ENCODE peak calls at places on chromosomes 16 and 17, in ten cellular contexts. I, G, S, P, O, V, Y, A, J and D are unnamed samples.

GRCh38 chr17:2694381-2695242 is 17.0 kb downstream of the CLUH start:
- DNase-seq in I (no peak), G (no peak), S (no peak), P (no peak), O (no peak), V (no peak), Y (no peak), A (no peak), J (no peak), D (no peak)

GRCh38 chr17:9217151-9218067 is 196.1 kb downstream of the NTN1 start:
- DNase-seq in I (peak), G (peak), S (no peak), P (no peak), O (no peak), V (no peak), Y (no peak), A (no peak), J (peak), D (peak)

GRCh38 chr17:61425682-61426481 is 26.2 kb downstream of the TBX2 start:
- DNase-seq in I (no peak), G (peak), S (peak), P (no peak), O (peak), V (no peak), Y (no peak), A (peak), J (no peak), D (no peak)

GRCh38 chr16:1670371-1670770 is 7.7 kb upstream of the JPT2 start:
- DNase-seq in I (no peak), G (no peak), S (no peak), P (no peak), O (no peak), V (no peak), Y (no peak), A (no peak), J (no peak), D (no peak)

GRCh38 chr17:18362509-18363020 is 785 bp downstream of the SHMT1 start:
- DNase-seq in I (peak), G (peak), S (peak), P (peak), O (no peak), V (peak), Y (no peak), A (peak), J (peak), D (peak)

GRCh38 chr16:5479925-5480324 is 382.3 kb upstream of the EEF2KMT start:
- DNase-seq in I (no peak), G (no peak), S (no peak), P (no peak), O (no peak), V (no peak), Y (no peak), A (no peak), J (no peak), D (no peak)

GRCh38 chr16:75621170-75621477 is 2.0 kb downstream of the ADAT1 start:
- DNase-seq in I (no peak), G (no peak), S (peak), P (peak), O (no peak), V (peak), Y (no peak), A (peak), J (peak), D (peak)

GRCh38 chr16:47986031-47986430 is 169.8 kb downstream of the ABCC12 start:
- DNase-seq in I (no peak), G (no peak), S (no peak), P (peak), O (no peak), V (no peak), Y (no peak), A (no peak), J (no peak), D (no peak)

GRCh38 chr17:57849163-57849873 is 526 bp downstream of the MRPS23 start:
- DNase-seq in I (no peak), G (no peak), S (no peak), P (no peak), O (no peak), V (no peak), Y (no peak), A (no peak), J (no peak), D (no peak)

GRCh38 chr16:16095646-16096045 is 127.6 kb downstream of the ABCC6 start:
- DNase-seq in I (no peak), G (no peak), S (no peak), P (no peak), O (no peak), V (no peak), Y (no peak), A (no peak), J (no peak), D (no peak)

GRCh38 chr16:931651-932500 is 38.9 kb downstream of the LMF1 start:
- DNase-seq in I (no peak), G (no peak), S (no peak), P (no peak), O (no peak), V (no peak), Y (no peak), A (no peak), J (no peak), D (no peak)

GRCh38 chr16:3259097-3259496 is 2.7 kb upstream of the MEFV start:
- DNase-seq in I (no peak), G (no peak), S (no peak), P (no peak), O (no peak), V (no peak), Y (no peak), A (no peak), J (no peak), D (no peak)

GRCh38 chr16:69276143-69277115 is 34.7 kb upstream of the VPS4A start:
- DNase-seq in I (peak), G (no peak), S (no peak), P (peak), O (no peak), V (no peak), Y (no peak), A (no peak), J (peak), D (no peak)

GRCh38 chr16:18932243-18932997 is 6.2 kb upstream of the SMG1 start:
- DNase-seq in I (peak), G (no peak), S (peak), P (no peak), O (no peak), V (no peak), Y (no peak), A (peak), J (no peak), D (peak)

GRCh38 chr17:17515921-17516295 is 19.7 kb upstream of the RASD1 start:
- DNase-seq in I (peak), G (no peak), S (no peak), P (no peak), O (no peak), V (no peak), Y (no peak), A (peak), J (no peak), D (peak)

GRCh38 chr17:14214271-14214670 is 22.4 kb downstream of the CDRT15 start:
- DNase-seq in I (no peak), G (no peak), S (no peak), P (no peak), O (no peak), V (no peak), Y (no peak), A (peak), J (no peak), D (no peak)

GRCh38 chr17:17792551-17793377 is 44.0 kb downstream of the SREBF1 start:
- DNase-seq in I (peak), G (no peak), S (peak), P (peak), O (no peak), V (peak), Y (no peak), A (peak), J (peak), D (no peak)

GRCh38 chr16:50445603-50446250 is 76.9 kb upstream of the BRD7 start:
- DNase-seq in I (no peak), G (no peak), S (no peak), P (no peak), O (no peak), V (no peak), Y (no peak), A (no peak), J (no peak), D (no peak)

GRCh38 chr16:56600398-56600999 is 7.9 kb upstream of the MT2A start:
- DNase-seq in I (no peak), G (no peak), S (peak), P (peak), O (peak), V (peak), Y (no peak), A (peak), J (peak), D (peak)

GRCh38 chr16:49353650-49354049 is 20.0 kb upstream of the C16orf78 start:
- DNase-seq in I (no peak), G (no peak), S (no peak), P (peak), O (no peak), V (no peak), Y (no peak), A (no peak), J (no peak), D (no peak)

GRCh38 chr16:59881366-59881765 is 1147.2 kb upstream of the GOT2 start:
- DNase-seq in I (no peak), G (no peak), S (peak), P (no peak), O (no peak), V (no peak), Y (no peak), A (no peak), J (no peak), D (no peak)

GRCh38 chr17:74215332-74215727 is 2.0 kb downstream of the TTYH2 start:
- DNase-seq in I (no peak), G (no peak), S (no peak), P (no peak), O (no peak), V (no peak), Y (no peak), A (no peak), J (no peak), D (no peak)

GRCh38 chr16:66152841-66153525 is 213.5 kb upstream of the CDH5 start:
- DNase-seq in I (peak), G (no peak), S (no peak), P (no peak), O (no peak), V (no peak), Y (no peak), A (no peak), J (no peak), D (no peak)

GRCh38 chr17:32158870-32159585 is 16.7 kb downstream of the RHOT1 start:
- DNase-seq in I (no peak), G (no peak), S (no peak), P (no peak), O (no peak), V (no peak), Y (no peak), A (no peak), J (no peak), D (no peak)

GRCh38 chr16:31033709-31034492 is 543 bp downstream of the STX4 start:
- DNase-seq in I (peak), G (peak), S (peak), P (peak), O (peak), V (peak), Y (peak), A (peak), J (peak), D (peak)

GRCh38 chr16:11356573-11357331 is 11.5 kb downstream of the RMI2 start:
- DNase-seq in I (no peak), G (peak), S (peak), P (peak), O (no peak), V (peak), Y (no peak), A (no peak), J (peak), D (no peak)

GRCh38 chr17:56943505-56944125 is 17.2 kb downstream of the COIL start:
- DNase-seq in I (no peak), G (no peak), S (no peak), P (no peak), O (no peak), V (no peak), Y (no peak), A (no peak), J (no peak), D (no peak)

GRCh38 chr17:17356149-17356930 is 53.2 kb downstream of the NT5M start:
- DNase-seq in I (peak), G (peak), S (peak), P (peak), O (peak), V (peak), Y (peak), A (peak), J (peak), D (peak)

GRCh38 chr16:69194488-69194887 is 7.5 kb downstream of the SNTB2 start:
- DNase-seq in I (no peak), G (no peak), S (no peak), P (no peak), O (no peak), V (no peak), Y (no peak), A (no peak), J (no peak), D (no peak)

GRCh38 chr17:35022536-35023063 is 40.9 kb downstream of the RFFL start:
- DNase-seq in I (peak), G (no peak), S (no peak), P (peak), O (no peak), V (no peak), Y (no peak), A (peak), J (peak), D (peak)

GRCh38 chr17:79878346-79878745 is 39.1 kb upstream of the CBX4 start:
- DNase-seq in I (no peak), G (no peak), S (no peak), P (no peak), O (no peak), V (no peak), Y (no peak), A (no peak), J (no peak), D (no peak)

GRCh38 chr16:57985204-57986121 is 14.5 kb upstream of the CNGB1 start:
- DNase-seq in I (no peak), G (no peak), S (peak), P (no peak), O (no peak), V (peak), Y (no peak), A (no peak), J (peak), D (no peak)

GRCh38 chr16:58678716-58679115 is 5.9 kb downstream of the SLC38A7 start:
- DNase-seq in I (no peak), G (peak), S (no peak), P (no peak), O (no peak), V (no peak), Y (no peak), A (peak), J (no peak), D (peak)

GRCh38 chr16:1533443-1533951 is at the start of gene TMEM204:
- DNase-seq in I (no peak), G (no peak), S (no peak), P (no peak), O (no peak), V (no peak), Y (no peak), A (no peak), J (no peak), D (no peak)

GRCh38 chr16:11613381-11614303 is 26.9 kb upstream of the LITAF start:
- DNase-seq in I (no peak), G (peak), S (no peak), P (no peak), O (no peak), V (peak), Y (no peak), A (peak), J (peak), D (peak)

GRCh38 chr16:59088401-59088800 is 354.3 kb upstream of the GOT2 start:
- DNase-seq in I (no peak), G (no peak), S (no peak), P (no peak), O (no peak), V (no peak), Y (no peak), A (no peak), J (no peak), D (no peak)

GRCh38 chr17:38606646-38607611 is 1.2 kb upstream of the SRCIN1 start:
- DNase-seq in I (no peak), G (peak), S (no peak), P (no peak), O (no peak), V (no peak), Y (no peak), A (peak), J (no peak), D (no peak)

GRCh38 chr16:20868890-20869289 is 31.3 kb downstream of the DCUN1D3 start:
- DNase-seq in I (peak), G (peak), S (peak), P (no peak), O (no peak), V (no peak), Y (no peak), A (no peak), J (peak), D (peak)

GRCh38 chr16:87603684-87604571 is 1.6 kb downstream of the JPH3 start:
- DNase-seq in I (no peak), G (no peak), S (peak), P (no peak), O (no peak), V (no peak), Y (no peak), A (no peak), J (no peak), D (no peak)

GRCh38 chr16:87602821-87603683 is 744 bp downstream of the JPH3 start:
- DNase-seq in I (no peak), G (no peak), S (peak), P (no peak), O (no peak), V (no peak), Y (no peak), A (no peak), J (no peak), D (no peak)

GRCh38 chr16:87600246-87600645 is 2.1 kb upstream of the JPH3 start:
- DNase-seq in I (no peak), G (no peak), S (no peak), P (no peak), O (no peak), V (no peak), Y (no peak), A (no peak), J (no peak), D (no peak)

GRCh38 chr16:87602005-87602790 is at the start of gene JPH3:
- DNase-seq in I (no peak), G (no peak), S (peak), P (peak), O (no peak), V (no peak), Y (no peak), A (no peak), J (peak), D (no peak)

GRCh38 chr16:87601322-87602004 is 845 bp upstream of the JPH3 start:
- DNase-seq in I (no peak), G (no peak), S (peak), P (no peak), O (no peak), V (no peak), Y (no peak), A (no peak), J (no peak), D (no peak)
- TF ChIP-seq EZH2 in I (peak), G (no peak), S (no peak), P (no peak), O (no peak), V (no peak), Y (no peak), A (no peak), J (peak), D (peak)

GRCh38 chr16:67326472-67327309 is at the start of the genes KCTD19 and LRRC36:
- DNase-seq in I (no peak), G (no peak), S (peak), P (peak), O (no peak), V (peak), Y (no peak), A (no peak), J (peak), D (no peak)
- TF ChIP-seq EZH2 in I (peak), G (no peak), S (peak), P (no peak), O (no peak), V (no peak), Y (no peak), A (no peak), J (no peak), D (no peak)

DNA sequence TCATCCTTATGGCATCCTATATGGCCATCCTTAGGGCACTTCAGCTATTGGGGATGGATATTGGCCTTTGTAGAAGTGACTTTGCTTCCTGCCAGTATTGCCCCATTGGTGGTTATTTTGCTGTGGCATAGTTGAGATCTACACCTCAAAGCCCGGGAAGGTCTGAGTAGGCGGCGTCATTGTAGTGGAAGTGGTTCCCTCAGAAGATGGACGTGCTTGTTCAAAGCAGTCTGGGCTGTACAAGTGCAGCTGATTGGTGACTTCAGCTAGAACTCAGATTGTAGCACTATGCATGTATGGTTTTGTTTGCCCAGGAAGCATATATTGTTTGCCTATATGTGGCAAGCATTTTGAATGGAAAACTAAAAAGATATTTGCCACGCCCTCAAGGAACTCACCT is 83.2 kb downstream of the TMC6 start:
- DNase-seq in I (no peak), G (no peak), S (no peak), P (no peak), O (no peak), V (no peak), Y (no peak), A (peak), J (no peak), D (no peak)
- TF ChIP-seq EZH2 in I (no peak), G (no peak), S (no peak), P (no peak), O (no peak), V (no peak), Y (no peak), A (no peak), J (no peak), D (no peak)

GRCh38 chr17:39635614-39636176 is 1.2 kb upstream of the STARD3 start:
- DNase-seq in I (no peak), G (no peak), S (no peak), P (no peak), O (no peak), V (peak), Y (no peak), A (no peak), J (no peak), D (no peak)

GRCh38 chr17:39631403-39631802 is 4.7 kb downstream of the PPP1R1B start:
- DNase-seq in I (no peak), G (peak), S (no peak), P (no peak), O (no peak), V (no peak), Y (no peak), A (peak), J (no peak), D (peak)

GRCh38 chr17:39632153-39632941 is 4.6 kb upstream of the STARD3 start:
- DNase-seq in I (no peak), G (no peak), S (no peak), P (no peak), O (peak), V (no peak), Y (no peak), A (peak), J (no peak), D (no peak)

GRCh38 chr17:39634384-39634871 is 2.5 kb upstream of the STARD3 start:
- DNase-seq in I (no peak), G (no peak), S (peak), P (peak), O (no peak), V (peak), Y (no peak), A (peak), J (peak), D (peak)

GRCh38 chr17:39633570-39634183 is 3.3 kb upstream of the STARD3 start:
- DNase-seq in I (no peak), G (no peak), S (no peak), P (no peak), O (no peak), V (no peak), Y (no peak), A (no peak), J (no peak), D (no peak)
- TF ChIP-seq EZH2 in I (no peak), G (no peak), S (no peak), P (no peak), O (no peak), V (no peak), Y (no peak), A (no peak), J (no peak), D (no peak)

DNA sequence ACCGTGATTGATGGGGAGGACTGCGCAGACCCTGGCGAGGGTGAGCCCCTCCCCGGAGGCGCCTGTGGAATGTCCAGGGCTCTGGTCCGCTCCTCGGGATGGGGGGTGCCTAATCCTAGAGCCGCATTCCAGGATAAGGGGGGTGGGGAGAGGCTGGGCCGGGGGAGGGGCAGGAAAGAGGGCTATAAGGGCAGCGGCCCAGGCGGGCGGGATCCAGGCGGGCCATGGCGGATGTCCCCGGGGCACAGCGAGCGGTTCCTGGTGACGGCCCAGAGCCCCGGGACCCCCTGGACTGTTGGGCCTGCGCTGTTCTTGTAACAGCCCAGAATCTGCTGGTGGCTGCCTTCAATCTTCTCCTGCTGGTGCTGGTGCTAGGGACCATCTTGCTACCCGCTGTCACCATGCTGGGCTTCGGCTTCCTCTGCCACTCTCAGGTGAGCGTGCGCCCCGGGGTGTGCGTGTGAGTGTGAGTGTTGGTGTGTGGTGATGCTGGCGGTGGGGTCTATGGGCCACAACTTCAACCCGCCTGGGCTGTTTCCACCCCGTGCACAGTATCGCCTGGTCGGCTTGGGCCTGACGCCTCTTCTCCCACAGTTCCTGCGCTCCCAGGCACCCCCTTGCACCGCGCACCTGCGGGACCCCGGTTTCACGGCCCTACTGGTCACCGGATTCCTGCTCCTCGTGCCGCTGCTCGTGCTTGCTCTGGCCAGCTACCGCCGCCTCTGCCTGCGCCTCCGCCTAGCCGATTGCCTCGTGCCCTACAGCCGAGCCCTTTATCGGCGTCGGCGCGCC is at the start of gene TMEM88:
- DNase-seq in I (no peak), G (no peak), S (peak), P (no peak), O (no peak), V (no peak), Y (no peak), A (no peak), J (peak), D (no peak)
- TF ChIP-seq EZH2 in I (no peak), G (no peak), S (no peak), P (no peak), O (no peak), V (no peak), Y (no peak), A (no peak), J (no peak), D (no peak)

GRCh38 chr16:73057369-73058210 is 9.7 kb upstream of the ZFHX3 start:
- DNase-seq in I (no peak), G (peak), S (peak), P (peak), O (no peak), V (peak), Y (no peak), A (no peak), J (peak), D (peak)
- TF ChIP-seq EZH2 in I (no peak), G (no peak), S (no peak), P (no peak), O (no peak), V (no peak), Y (no peak), A (no peak), J (no peak), D (no peak)